ENCODE peak calls at places on chromosomes 6 and 20, in nine cellular contexts. O, M, L, B, K, F, V, S and I are unnamed samples.
A peak's percentile ranks its signal among the peaks of the same experiment; 100 is the strongest.

GRCh38 chr20:50003253-50003656 is 20.5 kb downstream of the SNAI1 start:
- DNase-seq in S (no peak), F (no peak), V (no peak), L (no peak), K (no peak), O (no peak), M (peak; percentile 81), B (no peak), I (no peak)

GRCh38 chr6:33508935-33509926 is 54.9 kb downstream of the ZBTB9 start:
- DNase-seq in F (no peak), S (no peak), L (no peak), M (no peak), V (peak; percentile 6), O (no peak), K (no peak), B (peak; percentile 28), I (peak; percentile 63)

GRCh38 chr6:66210964-66211363 is 503.9 kb upstream of the EYS start:
- DNase-seq in B (no peak), K (no peak), M (peak; percentile 14), L (no peak), V (no peak), F (no peak), O (no peak), S (no peak), I (no peak)

GRCh38 chr6:118889163-118889562 is 4.8 kb upstream of the ASF1A start:
- DNase-seq in M (peak; percentile 93), B (no peak), S (no peak), O (no peak), V (no peak), K (no peak), F (no peak), L (no peak), I (no peak)

GRCh38 chr20:51480507-51481270 is 61.8 kb downstream of the NFATC2 start:
- DNase-seq in V (no peak), L (no peak), S (no peak), F (no peak), O (no peak), B (no peak), K (peak; percentile 21), M (no peak), I (no peak)

GRCh38 chr20:62710886-62711702 is 2.5 kb downstream of the NTSR1 start:
- DNase-seq in B (no peak), K (no peak), S (no peak), M (no peak), L (no peak), F (no peak), O (no peak), V (no peak), I (no peak)

GRCh38 chr20:57076202-57076651 is 190.2 kb downstream of the BMP7 start:
- DNase-seq in O (no peak), F (no peak), B (no peak), K (no peak), M (no peak), L (no peak), V (no peak), S (no peak), I (no peak)

GRCh38 chr6:111417946-111418345 is 65.1 kb downstream of the REV3L start:
- DNase-seq in B (no peak), K (no peak), S (no peak), V (no peak), L (no peak), M (no peak), F (no peak), O (no peak), I (no peak)

GRCh38 chr20:4519530-4519929 is 202.2 kb upstream of the PRND start:
- DNase-seq in S (peak; percentile 29), L (no peak), M (peak; percentile 56), K (no peak), F (peak; percentile 2), V (no peak), O (no peak), B (peak; percentile 79), I (peak; percentile 53)

GRCh38 chr6:150029749-150030148 is 4.4 kb upstream of the RAET1L start:
- DNase-seq in O (no peak), L (no peak), S (no peak), K (no peak), V (no peak), B (no peak), M (no peak), F (no peak), I (no peak)

GRCh38 chr20:59729476-59729875 is 125.1 kb downstream of the PHACTR3 start:
- DNase-seq in K (no peak), M (no peak), V (no peak), B (no peak), F (no peak), L (no peak), O (no peak), S (no peak), I (no peak)

GRCh38 chr20:62702886-62703852 is 5.5 kb upstream of the NTSR1 start:
- DNase-seq in O (no peak), M (no peak), L (no peak), K (no peak), B (no peak), F (no peak), V (no peak), S (no peak), I (no peak)

GRCh38 chr6:165987483-165988305 is 180.0 kb downstream of the TBXT start:
- DNase-seq in L (no peak), K (no peak), O (peak; percentile 80), S (peak; percentile 3), V (peak; percentile 90), B (peak; percentile 63), F (no peak), M (no peak), I (peak; percentile 51)

GRCh38 chr6:130674604-130675003 is 152.6 kb upstream of the SMLR1 start:
- DNase-seq in B (no peak), F (no peak), V (no peak), O (no peak), K (no peak), S (no peak), M (peak; percentile 14), L (no peak), I (no peak)

GRCh38 chr20:3781153-3781910 is at the start of gene SPEF1:
- DNase-seq in B (peak; percentile 83), S (peak; percentile 92), V (peak; percentile 87), O (peak; percentile 62), F (peak; percentile 92), M (peak; percentile 99), K (peak; percentile 20), L (no peak), I (peak; percentile 73)

GRCh38 chr6:121647905-121648304 is 212.5 kb downstream of the GJA1 start:
- DNase-seq in B (no peak), F (no peak), L (no peak), K (no peak), V (no peak), M (no peak), O (no peak), S (no peak), I (no peak)

GRCh38 chr6:3281669-3282460 is 23.1 kb downstream of the PSMG4 start:
- DNase-seq in O (no peak), V (peak; percentile 29), F (no peak), K (no peak), M (peak; percentile 28), B (peak; percentile 16), L (no peak), S (no peak), I (no peak)